ENCODE peak calls at places on chromosomes 2 and 18, in four cellular contexts. M is A549, Z is BJ, G is endodermal cell. R is an unnamed sample.

GRCh38 chr2:130345091-130345490 is 2.4 kb downstream of the IMP4 start:
- DNase-seq in M (no peak), Z (no peak), G (no peak), R (no peak)

GRCh38 chr2:112251211-112251721 is 3.6 kb downstream of the ZC3H8 start:
- DNase-seq in M (no peak), Z (no peak), G (no peak), R (no peak)

GRCh38 chr18:31247574-31248199 is 70.3 kb upstream of the DSG1 start:
- DNase-seq in M (no peak), Z (no peak), G (no peak), R (peak)

GRCh38 chr2:109614715-109615636 is 812 bp downstream of the SOWAHC start:
- DNase-seq in M (peak), Z (no peak), G (peak), R (peak)

GRCh38 chr2:128474962-128475361 is 156.3 kb upstream of the HS6ST1 start:
- DNase-seq in M (no peak), Z (no peak), G (peak), R (no peak)

GRCh38 chr2:241617431-241618154 is 19.4 kb downstream of the THAP4 start:
- DNase-seq in M (no peak), Z (no peak), G (peak), R (no peak)

GRCh38 chr18:62717850-62718229 is 2.5 kb downstream of the PHLPP1 start:
- DNase-seq in M (peak), Z (no peak), G (no peak), R (peak)

GRCh38 chr2:203998195-203998804 is 61.7 kb downstream of the ICOS start:
- DNase-seq in M (no peak), Z (no peak), G (no peak), R (peak)

GRCh38 chr2:118784860-118785259 is 62.6 kb downstream of the EN1 start:
- DNase-seq in M (no peak), Z (no peak), G (peak), R (peak)

GRCh38 chr2:211014376-211014775 is 458.0 kb downstream of the CPS1 start:
- DNase-seq in M (no peak), Z (no peak), G (no peak), R (peak)

GRCh38 chr18:5057348-5058012 is 139.6 kb downstream of the AKAIN1 start:
- DNase-seq in M (peak), Z (no peak), G (peak), R (peak)

GRCh38 chr18:13397504-13398163 is 179.1 kb downstream of the LDLRAD4 start:
- DNase-seq in M (no peak), Z (no peak), G (peak), R (no peak)

GRCh38 chr2:39469807-39470206 is 32.7 kb upstream of the MAP4K3 start:
- DNase-seq in M (peak), Z (no peak), G (peak), R (peak)

GRCh38 chr2:112229365-112229764 is 25.5 kb downstream of the ZC3H8 start:
- DNase-seq in M (peak), Z (no peak), G (no peak), R (peak)

GRCh38 chr2:7703523-7704144 is 786.4 kb downstream of the RNF144A start:
- DNase-seq in M (no peak), Z (no peak), G (peak), R (no peak)

GRCh38 chr2:48175254-48175653 is 269.0 kb upstream of the FBXO11 start:
- DNase-seq in M (peak), Z (peak), G (no peak), R (peak)

GRCh38 chr2:118874324-118874723 is 26.9 kb upstream of the EN1 start:
- DNase-seq in M (no peak), Z (no peak), G (no peak), R (no peak)

GRCh38 chr18:67483952-67484351 is 32.6 kb downstream of the DSEL start:
- DNase-seq in M (no peak), Z (no peak), G (peak), R (no peak)

GRCh38 chr2:20597868-20598183 is 53.1 kb downstream of the HS1BP3 start:
- DNase-seq in M (no peak), Z (no peak), G (peak), R (no peak)

GRCh38 chr2:11006191-11006590 is 94.5 kb downstream of the KCNF1 start:
- DNase-seq in M (no peak), Z (no peak), G (no peak), R (no peak)

GRCh38 chr2:198309673-198310280 is 505.4 kb downstream of the PLCL1 start:
- DNase-seq in M (peak), Z (no peak), G (peak), R (peak)

GRCh38 chr2:186130678-186131511 is 355.2 kb upstream of the ZC3H15 start:
- DNase-seq in M (no peak), Z (no peak), G (no peak), R (no peak)

GRCh38 chr2:2577366-2577765 is 246.3 kb upstream of the MYT1L start:
- DNase-seq in M (no peak), Z (no peak), G (peak), R (no peak)

GRCh38 chr2:18814387-18814786 is 225.0 kb upstream of the NT5C1B start:
- DNase-seq in M (no peak), Z (peak), G (no peak), R (peak)

GRCh38 chr2:1773883-1774282 is 29.6 kb upstream of the PXDN start:
- DNase-seq in M (no peak), Z (no peak), G (peak), R (no peak)

GRCh38 chr2:218043701-218044109 is 25.3 kb upstream of the RUFY4 start:
- DNase-seq in M (no peak), Z (no peak), G (no peak), R (no peak)

GRCh38 chr2:42906557-42907380 is 114.4 kb upstream of the HAAO start:
- DNase-seq in M (no peak), Z (peak), G (peak), R (no peak)

GRCh38 chr2:54454548-54454921 is 1.6 kb upstream of the SPTBN1 start:
- DNase-seq in M (peak), Z (no peak), G (no peak), R (no peak)

GRCh38 chr18:9984025-9984424 is 70.2 kb downstream of the VAPA start:
- DNase-seq in M (no peak), Z (no peak), G (no peak), R (no peak)

GRCh38 chr18:8426401-8426800 is 182.8 kb upstream of the RAB12 start:
- DNase-seq in M (peak), Z (no peak), G (peak), R (no peak)

GRCh38 chr18:32276896-32277295 is 87.1 kb downstream of the MEP1B start:
- DNase-seq in M (no peak), Z (no peak), G (no peak), R (no peak)

GRCh38 chr18:57209697-57210096 is 62.8 kb downstream of the BOD1L2 start:
- DNase-seq in M (no peak), Z (no peak), G (no peak), R (no peak)

GRCh38 chr2:64485961-64486360 is 32.0 kb downstream of the LGALSL start:
- DNase-seq in M (peak), Z (no peak), G (peak), R (peak)

GRCh38 chr18:47296462-47296861 is 45.0 kb upstream of the SKOR2 start:
- DNase-seq in M (no peak), Z (no peak), G (no peak), R (no peak)

GRCh38 chr18:79728931-79729586 is 49.5 kb downstream of the CTDP1 start:
- DNase-seq in M (no peak), Z (no peak), G (no peak), R (no peak)

GRCh38 chr2:100257939-100258338 is 64.4 kb downstream of the LONRF2 start:
- DNase-seq in M (no peak), Z (no peak), G (no peak), R (no peak)

GRCh38 chr18:79687806-79688205 is 8.2 kb downstream of the CTDP1 start:
- DNase-seq in M (no peak), Z (no peak), G (peak), R (peak)

GRCh38 chr18:5417342-5417741 is 121.8 kb upstream of the ZBTB14 start:
- DNase-seq in M (no peak), Z (no peak), G (no peak), R (peak)

DNA sequence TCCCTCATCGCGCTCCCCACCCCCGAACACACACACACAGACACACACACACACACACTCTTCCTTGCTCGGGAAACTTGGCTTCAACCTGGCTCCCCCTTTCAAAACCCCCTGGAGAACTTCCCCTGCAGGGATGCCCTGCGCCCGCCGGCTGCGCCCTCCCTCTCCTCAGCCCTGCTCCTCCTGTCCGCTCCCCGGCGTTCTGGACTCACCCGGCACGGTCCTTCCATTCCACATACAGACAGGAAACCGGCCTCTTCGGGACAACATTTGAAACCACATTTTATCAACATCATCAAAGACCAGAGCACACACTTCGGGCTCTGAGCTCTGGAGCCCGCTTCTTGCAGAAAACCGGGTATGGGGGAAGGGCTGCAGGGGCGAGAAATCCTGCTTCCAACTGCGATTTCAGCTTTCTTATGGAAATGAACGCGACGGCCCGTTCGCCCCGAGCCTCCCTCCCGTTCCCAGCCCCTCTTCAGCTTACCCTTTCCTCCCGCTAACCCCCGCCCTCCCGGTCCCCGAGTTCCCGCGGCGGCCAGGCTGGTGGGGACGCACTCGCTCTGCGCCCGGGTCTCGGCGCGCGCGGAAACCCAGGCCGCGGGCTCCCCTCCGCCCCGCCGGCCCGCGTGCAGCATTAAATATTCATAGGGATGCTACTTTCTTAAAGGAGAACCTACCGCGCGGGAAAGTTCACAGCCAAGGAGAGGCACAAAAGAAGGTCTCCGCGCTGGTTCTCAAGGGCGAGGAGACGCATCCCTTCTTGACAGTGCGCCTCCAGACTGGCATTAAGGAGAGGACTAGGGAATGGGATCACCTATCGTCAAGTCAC is 18.3 kb downstream of the POU3F3 start:
- DNase-seq in M (peak), Z (no peak), G (peak), R (no peak)
- TF ChIP-seq CTCF in M (no peak), Z (no peak), G (no peak), R (no peak)

GRCh38 chr2:157262248-157262647 is 4.7 kb downstream of the GALNT5 start:
- DNase-seq in M (no peak), Z (no peak), G (no peak), R (no peak)
- H3K4me3 ChIP-seq in M (no peak), Z (no peak), G (no peak), R (no peak)

GRCh38 chr2:104944495-104944894 is 90.6 kb downstream of the POU3F3 start:
- DNase-seq in M (peak), Z (no peak), G (peak), R (peak)
- TF ChIP-seq CTCF in M (peak), Z (peak), G (peak), R (no peak)

GRCh38 chr18:35284846-35285245 is 5.2 kb downstream of the ZSCAN30 start:
- DNase-seq in M (no peak), Z (no peak), G (no peak), R (no peak)

GRCh38 chr18:35291166-35291565 is 1.1 kb upstream of the ZSCAN30 start:
- DNase-seq in M (no peak), Z (no peak), G (no peak), R (no peak)

GRCh38 chr18:35290070-35290735 is at the start of gene ZSCAN30:
- DNase-seq in M (peak), Z (peak), G (peak), R (peak)

GRCh38 chr18:35283923-35284794 is 5.9 kb downstream of the ZSCAN30 start:
- DNase-seq in M (peak), Z (no peak), G (no peak), R (no peak)

GRCh38 chr18:35289293-35290069 is 548 bp downstream of the ZSCAN30 start:
- DNase-seq in M (no peak), Z (no peak), G (no peak), R (peak)
- H3K4me3 ChIP-seq in M (peak), Z (peak), G (peak), R (peak)

GRCh38 chr18:72762505-72763122 is 105.2 kb downstream of the NETO1 start:
- DNase-seq in M (peak), Z (no peak), G (no peak), R (peak)
- TF ChIP-seq CTCF in M (peak), Z (peak), G (peak), R (peak)

GRCh38 chr2:56801214-56801613 is 617.4 kb downstream of the CCDC85A start:
- DNase-seq in M (no peak), Z (no peak), G (no peak), R (no peak)
- H3K4me3 ChIP-seq in M (no peak), Z (no peak), G (no peak), R (no peak)

R was measured in fibroblast of pulmonary artery.